ENCODE peak calls at places on chromosomes 12 and 14, in nine cellular contexts. M is stimulated activated effector memory CD8-positive, alpha-beta T cell treated with anti-CD3 and anti-CD28 coated beads, Interleukin-12 subunit alpha, Interleukin-12 subunit beta, amount 100 ng/mL, for 72 hours; Y is H54; T is kidney epithelial cell; J is hepatocyte; A is CD8-positive, alpha-beta memory T cell; I is HFFc6; H is IMR-90; K is hepatic stellate cell. U is an unnamed sample.
A peak's percentile ranks its signal among the peaks of the same experiment; 100 is the strongest.

GRCh38 chr14:59229653-59230406 is 41.4 kb downstream of the DAAM1 start:
- DNase-seq in M (no peak), Y (no peak), T (no peak), J (no peak), A (no peak), I (no peak), H (no peak), K (no peak), U (no peak)

GRCh38 chr14:69242311-69243224 is 17.4 kb upstream of the GALNT16 start:
- DNase-seq in M (no peak), Y (no peak), T (no peak), J (peak; percentile 78), A (peak; percentile 17), I (peak; percentile 76), H (peak; percentile 74), K (peak; percentile 76), U (no peak)

GRCh38 chr12:131309700-131310099 is 356.0 kb downstream of the ADGRD1 start:
- DNase-seq in M (no peak), Y (no peak), T (no peak), J (no peak), A (no peak), I (no peak), H (no peak), K (no peak), U (no peak)

GRCh38 chr12:53172352-53172751 is 8.2 kb upstream of the ZNF740 start:
- DNase-seq in M (no peak), Y (peak; percentile 49), T (no peak), J (no peak), A (no peak), I (peak; percentile 61), H (peak; percentile 81), K (no peak), U (no peak)

GRCh38 chr14:35366048-35366428 is 38.5 kb downstream of the NFKBIA start:
- DNase-seq in M (peak; percentile 42), Y (peak; percentile 33), T (no peak), J (no peak), A (no peak), I (peak; percentile 43), H (peak; percentile 74), K (peak; percentile 77), U (no peak)

GRCh38 chr12:108532061-108532848 is 17.2 kb downstream of the FICD start:
- DNase-seq in M (no peak), Y (no peak), T (no peak), J (no peak), A (no peak), I (no peak), H (no peak), K (no peak), U (no peak)

GRCh38 chr14:58488550-58488949 is 61.0 kb downstream of the KIAA0586 start:
- DNase-seq in M (no peak), Y (peak; percentile 19), T (peak; percentile 35), J (no peak), A (no peak), I (no peak), H (peak; percentile 50), K (peak; percentile 29), U (no peak)

GRCh38 chr14:92998957-92999356 is 76.0 kb downstream of the CHGA start:
- DNase-seq in M (no peak), Y (no peak), T (no peak), J (no peak), A (no peak), I (no peak), H (no peak), K (no peak), U (no peak)

GRCh38 chr14:64363265-64363840 is 24.8 kb upstream of the MTHFD1 start:
- DNase-seq in M (no peak), Y (no peak), T (no peak), J (no peak), A (no peak), I (peak; percentile 59), H (peak; percentile 83), K (no peak), U (no peak)

GRCh38 chr12:105812356-105812755 is 326.4 kb downstream of the NUAK1 start:
- DNase-seq in M (no peak), Y (no peak), T (no peak), J (no peak), A (no peak), I (no peak), H (no peak), K (no peak), U (no peak)

GRCh38 chr12:123143753-123144461 is 7.0 kb downstream of the PITPNM2 start:
- DNase-seq in M (no peak), Y (no peak), T (no peak), J (no peak), A (no peak), I (no peak), H (no peak), K (no peak), U (no peak)

GRCh38 chr12:19451196-19451595 is 11.9 kb downstream of the AEBP2 start:
- DNase-seq in M (no peak), Y (no peak), T (no peak), J (no peak), A (no peak), I (no peak), H (peak; percentile 61), K (no peak), U (no peak)

GRCh38 chr12:105897311-105897725 is 241.4 kb downstream of the NUAK1 start:
- DNase-seq in M (no peak), Y (no peak), T (no peak), J (no peak), A (no peak), I (no peak), H (no peak), K (no peak), U (no peak)

GRCh38 chr14:90276627-90277367 is 20.4 kb downstream of the PSMC1 start:
- DNase-seq in M (no peak), Y (peak; percentile 68), T (no peak), J (no peak), A (no peak), I (peak; percentile 37), H (peak; percentile 13), K (peak; percentile 22), U (no peak)

GRCh38 chr14:94046696-94047250 is 20.6 kb downstream of the OTUB2 start:
- DNase-seq in M (no peak), Y (no peak), T (no peak), J (no peak), A (no peak), I (no peak), H (no peak), K (no peak), U (no peak)

GRCh38 chr12:104263580-104264358 is 39.8 kb upstream of the EID3 start:
- DNase-seq in M (no peak), Y (no peak), T (no peak), J (no peak), A (no peak), I (peak; percentile 20), H (peak; percentile 67), K (no peak), U (no peak)

GRCh38 chr12:85527192-85527591 is 247.2 kb downstream of the ALX1 start:
- DNase-seq in M (no peak), Y (no peak), T (no peak), J (no peak), A (no peak), I (no peak), H (no peak), K (no peak), U (no peak)

GRCh38 chr14:69572634-69573135 is 2.0 kb downstream of the CCDC177 start:
- DNase-seq in M (no peak), Y (no peak), T (no peak), J (no peak), A (no peak), I (no peak), H (no peak), K (no peak), U (no peak)

GRCh38 chr12:105428793-105429192 is 98.3 kb downstream of the C12orf75 start:
- DNase-seq in M (no peak), Y (no peak), T (no peak), J (no peak), A (no peak), I (no peak), H (no peak), K (no peak), U (no peak)

GRCh38 chr14:76193696-76194095 is 42.0 kb downstream of the GPATCH2L start:
- DNase-seq in M (no peak), Y (no peak), T (peak; percentile 14), J (no peak), A (no peak), I (no peak), H (peak; percentile 47), K (no peak), U (no peak)

GRCh38 chr12:89092297-89092696 is 260.0 kb downstream of the DUSP6 start:
- DNase-seq in M (no peak), Y (no peak), T (no peak), J (no peak), A (no peak), I (no peak), H (no peak), K (no peak), U (no peak)

GRCh38 chr12:91483471-91483985 is 300.9 kb upstream of the DCN start:
- DNase-seq in M (no peak), Y (no peak), T (no peak), J (no peak), A (no peak), I (no peak), H (no peak), K (no peak), U (no peak)

GRCh38 chr12:99026332-99027116 is 381.4 kb downstream of the APAF1 start:
- DNase-seq in M (no peak), Y (no peak), T (no peak), J (no peak), A (no peak), I (no peak), H (no peak), K (no peak), U (no peak)

GRCh38 chr14:86515195-86515594 is 985.3 kb downstream of the FLRT2 start:
- DNase-seq in M (no peak), Y (no peak), T (no peak), J (no peak), A (no peak), I (no peak), H (no peak), K (no peak), U (no peak)

GRCh38 chr12:6869049-6870021 is 2.0 kb downstream of the TPI1 start:
- DNase-seq in M (peak; percentile 73), Y (peak; percentile 53), T (no peak), J (peak; percentile 93), A (peak; percentile 79), I (peak; percentile 50), H (peak; percentile 70), K (peak; percentile 83), U (peak; percentile 71)

GRCh38 chr12:93762059-93762719 is 85.0 kb downstream of the CRADD start:
- DNase-seq in M (no peak), Y (no peak), T (no peak), J (no peak), A (no peak), I (no peak), H (peak; percentile 50), K (no peak), U (no peak)

GRCh38 chr12:56529656-56530055 is 8.0 kb downstream of the RBMS2 start:
- DNase-seq in M (no peak), Y (no peak), T (no peak), J (no peak), A (no peak), I (no peak), H (no peak), K (no peak), U (no peak)

GRCh38 chr12:93449277-93449676 is 7.5 kb upstream of the UBE2N start:
- DNase-seq in M (no peak), Y (no peak), T (no peak), J (no peak), A (no peak), I (no peak), H (no peak), K (no peak), U (no peak)

GRCh38 chr12:78241472-78241871 is 410.8 kb downstream of the NAV3 start:
- DNase-seq in M (no peak), Y (no peak), T (no peak), J (no peak), A (no peak), I (no peak), H (no peak), K (no peak), U (no peak)

GRCh38 chr14:26596722-26597030 is 1.2 kb downstream of the NOVA1 start:
- DNase-seq in M (no peak), Y (no peak), T (no peak), J (peak; percentile 11), A (no peak), I (no peak), H (peak; percentile 1), K (no peak), U (no peak)

GRCh38 chr14:31449971-31450610 is 7.2 kb downstream of the DTD2 start:
- DNase-seq in M (no peak), Y (no peak), T (no peak), J (peak; percentile 33), A (no peak), I (peak; percentile 59), H (peak; percentile 41), K (peak; percentile 37), U (peak; percentile 36)

U was measured in PC-9.